ENCODE peak calls at places on chromosomes 11 and 22, in six cellular contexts. One of them, this sample, is unnamed. For H3K9me3, the result is how much of the 10 kb centered on the place peaks cover.

GRCh38 chr11:75090778-75091177 is 5.9 kb downstream of the OR2AT4 start:
- DNase-seq in adrenal gland: no peak
- DNase-seq in tibial artery: no peak
- DNase-seq in fibroblast of lung: no peak
- DNase-seq in PC-3: no peak
- DNase-seq in cardiac muscle cell: no peak
- DNase-seq in this sample: no peak

GRCh38 chr11:83051760-83052671 is 19.7 kb downstream of the RAB30 start:
- DNase-seq in adrenal gland: no peak
- DNase-seq in tibial artery: no peak
- DNase-seq in fibroblast of lung: peak
- DNase-seq in PC-3: peak
- DNase-seq in cardiac muscle cell: no peak
- DNase-seq in this sample: no peak

GRCh38 chr11:44755553-44756505 is 29.1 kb downstream of the TSPAN18 start:
- DNase-seq in adrenal gland: peak
- DNase-seq in tibial artery: peak
- DNase-seq in fibroblast of lung: peak
- DNase-seq in PC-3: no peak
- DNase-seq in cardiac muscle cell: no peak
- DNase-seq in this sample: no peak

GRCh38 chr22:30408388-30409101 is 11.7 kb downstream of the SEC14L2 start:
- DNase-seq in adrenal gland: no peak
- DNase-seq in tibial artery: no peak
- DNase-seq in fibroblast of lung: peak
- DNase-seq in PC-3: peak
- DNase-seq in cardiac muscle cell: no peak
- DNase-seq in this sample: no peak

GRCh38 chr11:11313426-11313825 is 39.6 kb downstream of the CSNK2A3 start:
- DNase-seq in adrenal gland: no peak
- DNase-seq in tibial artery: no peak
- DNase-seq in fibroblast of lung: peak
- DNase-seq in PC-3: peak
- DNase-seq in cardiac muscle cell: no peak
- DNase-seq in this sample: no peak

GRCh38 chr11:48006301-48006992 is 26.1 kb downstream of the PTPRJ start:
- DNase-seq in adrenal gland: no peak
- DNase-seq in tibial artery: peak
- DNase-seq in fibroblast of lung: peak
- DNase-seq in PC-3: peak
- DNase-seq in cardiac muscle cell: no peak
- DNase-seq in this sample: no peak

GRCh38 chr22:37601203-37601539 is 7.5 kb upstream of the GGA1 start:
- DNase-seq in adrenal gland: no peak
- DNase-seq in tibial artery: no peak
- DNase-seq in fibroblast of lung: no peak
- DNase-seq in PC-3: no peak
- DNase-seq in cardiac muscle cell: peak
- DNase-seq in this sample: no peak

GRCh38 chr22:50729391-50730012 is 8.5 kb upstream of the ACR start:
- DNase-seq in adrenal gland: peak
- DNase-seq in tibial artery: peak
- DNase-seq in fibroblast of lung: no peak
- DNase-seq in PC-3: no peak
- DNase-seq in cardiac muscle cell: no peak
- DNase-seq in this sample: no peak

GRCh38 chr11:72441647-72442267 is 7.4 kb upstream of the CLPB start:
- DNase-seq in adrenal gland: no peak
- DNase-seq in tibial artery: no peak
- DNase-seq in fibroblast of lung: peak
- DNase-seq in PC-3: no peak
- DNase-seq in cardiac muscle cell: no peak
- DNase-seq in this sample: no peak

GRCh38 chr11:33893711-33894401 is 2.0 kb upstream of the LMO2 start:
- DNase-seq in adrenal gland: no peak
- DNase-seq in tibial artery: no peak
- DNase-seq in fibroblast of lung: peak
- DNase-seq in PC-3: no peak
- DNase-seq in cardiac muscle cell: no peak
- DNase-seq in this sample: no peak

GRCh38 chr11:88295028-88295427 is 42.5 kb downstream of the CTSC start:
- DNase-seq in adrenal gland: no peak
- DNase-seq in tibial artery: no peak
- DNase-seq in fibroblast of lung: no peak
- DNase-seq in PC-3: no peak
- DNase-seq in cardiac muscle cell: no peak
- DNase-seq in this sample: no peak

GRCh38 chr11:2210366-2211112 is 38.9 kb upstream of the TH start:
- DNase-seq in adrenal gland: no peak
- DNase-seq in tibial artery: no peak
- DNase-seq in fibroblast of lung: no peak
- DNase-seq in PC-3: no peak
- DNase-seq in cardiac muscle cell: no peak
- DNase-seq in this sample: no peak

GRCh38 chr11:106840146-106840545 is 178.1 kb downstream of the GUCY1A2 start:
- DNase-seq in adrenal gland: no peak
- DNase-seq in tibial artery: no peak
- DNase-seq in fibroblast of lung: no peak
- DNase-seq in PC-3: no peak
- DNase-seq in cardiac muscle cell: no peak
- DNase-seq in this sample: no peak

GRCh38 chr11:50073113-50074105 is 40.7 kb downstream of the OR4C45 start:
- DNase-seq in adrenal gland: no peak
- DNase-seq in tibial artery: no peak
- DNase-seq in fibroblast of lung: no peak
- DNase-seq in PC-3: no peak
- DNase-seq in cardiac muscle cell: no peak
- DNase-seq in this sample: no peak
- H3K9me3 ChIP-seq in adrenal gland: under half
- H3K9me3 ChIP-seq in tibial artery: under half
- H3K9me3 ChIP-seq in fibroblast of lung: under half
- H3K9me3 ChIP-seq in PC-3: under half
- H3K9me3 ChIP-seq in cardiac muscle cell: under half
- H3K9me3 ChIP-seq in this sample: under half

DNA sequence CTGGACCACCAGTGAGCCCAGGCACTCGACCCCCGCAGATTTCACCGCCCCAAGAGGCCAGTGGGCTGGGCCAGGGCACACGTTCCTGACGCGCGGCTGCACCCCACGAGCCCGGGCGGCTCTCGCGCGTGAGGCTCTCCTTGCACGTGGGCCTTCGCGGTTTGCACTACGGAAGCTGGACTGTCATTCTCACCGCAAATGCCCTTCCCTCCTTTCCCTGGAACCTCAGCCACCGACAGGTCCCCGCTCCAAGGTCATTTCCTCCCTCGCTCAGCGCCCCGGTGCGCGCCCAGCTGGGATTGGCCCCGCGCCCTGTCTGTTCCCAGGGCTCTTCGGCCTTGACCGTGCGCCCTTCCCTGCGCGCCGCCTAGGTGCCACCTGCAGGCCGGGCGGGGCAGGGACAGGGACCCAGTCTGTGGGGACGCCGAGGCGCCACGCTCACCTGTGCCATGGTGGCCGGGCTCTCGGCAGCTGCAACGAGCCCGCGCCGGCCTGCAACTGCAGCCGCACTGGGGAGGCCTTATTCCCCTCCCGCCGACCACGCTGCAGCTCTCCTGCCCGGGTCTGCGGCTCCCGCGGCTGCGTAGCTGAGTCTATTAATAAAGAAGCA is 2.1 kb upstream of the CPT1A start:
- DNase-seq in adrenal gland: peak
- DNase-seq in tibial artery: peak
- DNase-seq in fibroblast of lung: peak
- DNase-seq in PC-3: peak
- DNase-seq in cardiac muscle cell: peak
- DNase-seq in this sample: no peak
- TF ChIP-seq CTCF in adrenal gland: peak
- TF ChIP-seq CTCF in tibial artery: peak
- TF ChIP-seq CTCF in fibroblast of lung: no peak
- TF ChIP-seq CTCF in PC-3: peak
- TF ChIP-seq CTCF in cardiac muscle cell: peak
- TF ChIP-seq CTCF in this sample: peak

GRCh38 chr11:62124186-62125113 is 639 bp downstream of the INCENP start:
- DNase-seq in adrenal gland: no peak
- DNase-seq in tibial artery: peak
- DNase-seq in fibroblast of lung: peak
- DNase-seq in PC-3: peak
- DNase-seq in cardiac muscle cell: peak
- DNase-seq in this sample: no peak

GRCh38 chr11:62127426-62127825 is 3.6 kb downstream of the INCENP start:
- DNase-seq in adrenal gland: no peak
- DNase-seq in tibial artery: peak
- DNase-seq in fibroblast of lung: no peak
- DNase-seq in PC-3: no peak
- DNase-seq in cardiac muscle cell: no peak
- DNase-seq in this sample: no peak

GRCh38 chr11:62123669-62124185 is at the start of gene INCENP:
- DNase-seq in adrenal gland: peak
- DNase-seq in tibial artery: peak
- DNase-seq in fibroblast of lung: peak
- DNase-seq in PC-3: peak
- DNase-seq in cardiac muscle cell: peak
- DNase-seq in this sample: peak

GRCh38 chr11:62125881-62126280 is 2.1 kb downstream of the INCENP start:
- DNase-seq in adrenal gland: no peak
- DNase-seq in tibial artery: no peak
- DNase-seq in fibroblast of lung: no peak
- DNase-seq in PC-3: no peak
- DNase-seq in cardiac muscle cell: no peak
- DNase-seq in this sample: no peak

GRCh38 chr11:62125316-62125715 is 1.5 kb downstream of the INCENP start:
- DNase-seq in adrenal gland: no peak
- DNase-seq in tibial artery: no peak
- DNase-seq in fibroblast of lung: no peak
- DNase-seq in PC-3: peak
- DNase-seq in cardiac muscle cell: no peak
- DNase-seq in this sample: no peak
- H3K4me3 ChIP-seq in adrenal gland: no peak
- H3K4me3 ChIP-seq in tibial artery: no peak
- H3K4me3 ChIP-seq in fibroblast of lung: peak
- H3K4me3 ChIP-seq in PC-3: peak
- H3K4me3 ChIP-seq in cardiac muscle cell: peak
- H3K4me3 ChIP-seq in this sample: peak

GRCh38 chr11:70877151-70877550 is 375.2 kb downstream of the SHANK2 start:
- DNase-seq in adrenal gland: no peak
- DNase-seq in tibial artery: no peak
- DNase-seq in fibroblast of lung: no peak
- DNase-seq in PC-3: no peak
- DNase-seq in cardiac muscle cell: no peak
- DNase-seq in this sample: no peak
- H3K9me3 ChIP-seq in adrenal gland: under half
- H3K9me3 ChIP-seq in tibial artery: under half
- H3K9me3 ChIP-seq in fibroblast of lung: under half
- H3K9me3 ChIP-seq in PC-3: under half
- H3K9me3 ChIP-seq in cardiac muscle cell: under half
- H3K9me3 ChIP-seq in this sample: under half

DNA sequence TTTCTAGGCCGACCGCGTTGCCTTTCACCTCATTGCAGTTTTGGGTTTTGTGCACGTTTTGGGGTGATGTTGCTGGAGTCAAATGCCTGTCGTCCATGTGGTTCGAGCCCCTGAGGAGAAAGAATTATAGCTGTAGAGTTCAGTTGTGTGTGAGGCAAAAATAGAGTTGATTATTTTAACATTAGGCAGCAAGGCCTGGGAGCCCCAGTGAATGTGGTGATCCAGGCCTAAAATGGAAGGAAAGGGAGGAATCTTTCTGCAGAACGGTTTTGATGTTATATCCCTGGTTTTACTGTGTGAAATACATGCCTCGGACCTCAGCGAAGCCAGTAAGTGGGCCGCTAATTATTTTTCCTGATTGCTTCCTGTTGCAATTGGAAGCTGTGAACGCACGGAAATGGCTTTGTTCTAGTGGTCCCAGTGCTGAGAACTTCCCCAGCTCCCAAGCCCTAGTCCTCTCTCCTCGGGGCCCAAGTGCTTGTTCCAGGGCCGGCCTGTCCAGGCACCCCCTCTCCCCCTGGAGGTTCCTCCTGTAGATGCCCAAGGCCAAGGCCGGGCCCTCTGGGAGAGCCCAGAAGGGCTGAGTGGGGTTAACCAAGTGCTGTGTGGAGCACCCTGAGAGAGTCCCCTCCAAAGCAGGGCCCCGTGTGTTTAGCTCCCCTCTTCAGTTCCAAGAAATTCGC is 2.0 kb downstream of the LRP5 start:
- DNase-seq in adrenal gland: no peak
- DNase-seq in tibial artery: no peak
- DNase-seq in fibroblast of lung: no peak
- DNase-seq in PC-3: no peak
- DNase-seq in cardiac muscle cell: peak
- DNase-seq in this sample: no peak
- TF ChIP-seq CTCF in adrenal gland: no peak
- TF ChIP-seq CTCF in tibial artery: no peak
- TF ChIP-seq CTCF in fibroblast of lung: no peak
- TF ChIP-seq CTCF in PC-3: peak
- TF ChIP-seq CTCF in cardiac muscle cell: no peak
- TF ChIP-seq CTCF in this sample: no peak

GRCh38 chr22:42343136-42343484 is 72.7 kb upstream of the TCF20 start:
- DNase-seq in adrenal gland: no peak
- DNase-seq in tibial artery: no peak
- DNase-seq in fibroblast of lung: peak
- DNase-seq in PC-3: no peak
- DNase-seq in cardiac muscle cell: peak
- DNase-seq in this sample: no peak
- H3K4me3 ChIP-seq in adrenal gland: no peak
- H3K4me3 ChIP-seq in tibial artery: peak
- H3K4me3 ChIP-seq in fibroblast of lung: peak
- H3K4me3 ChIP-seq in PC-3: peak
- H3K4me3 ChIP-seq in cardiac muscle cell: peak
- H3K4me3 ChIP-seq in this sample: peak

This sample was measured in thoracic aorta.